ENCODE peak calls at places on chromosomes 16 and 17, in nine cellular contexts. B, E, U, A, F, J, W, T and D are unnamed samples.

GRCh38 chr17:8275421-8276290 is 12.8 kb upstream of the RANGRF start:
- DNase-seq in B (no peak), E (no peak), U (no peak), A (no peak), F (no peak), J (no peak), W (no peak), T (no peak), D (no peak)

GRCh38 chr16:79653337-79654000 is 52.9 kb upstream of the MAF start:
- DNase-seq in B (no peak), E (no peak), U (no peak), A (no peak), F (no peak), J (no peak), W (no peak), T (no peak), D (peak; percentile 58)

GRCh38 chr17:64679710-64680216 is 17.7 kb upstream of the SMURF2 start:
- DNase-seq in B (no peak), E (no peak), U (no peak), A (peak; percentile 98), F (peak; percentile 98), J (no peak), W (peak; percentile 94), T (no peak), D (peak; percentile 93)

GRCh38 chr17:40431231-40431602 is 12.0 kb upstream of the IGFBP4 start:
- DNase-seq in B (no peak), E (no peak), U (no peak), A (no peak), F (no peak), J (no peak), W (no peak), T (no peak), D (no peak)

GRCh38 chr17:78484300-78485159 is 92.7 kb downstream of the DNAH17 start:
- DNase-seq in B (peak; percentile 43), E (peak; percentile 54), U (peak; percentile 61), A (peak; percentile 19), F (peak; percentile 15), J (peak; percentile 38), W (no peak), T (no peak), D (peak; percentile 18)

GRCh38 chr16:35134471-35134870 is 1675.1 kb downstream of the TP53TG3F start:
- DNase-seq in B (no peak), E (no peak), U (no peak), A (no peak), F (no peak), J (no peak), W (no peak), T (no peak), D (no peak)

GRCh38 chr16:28326881-28327610 is 34.7 kb downstream of the SBK1 start:
- DNase-seq in B (peak; percentile 48), E (peak; percentile 54), U (peak; percentile 78), A (peak; percentile 47), F (peak; percentile 49), J (peak; percentile 44), W (peak; percentile 32), T (peak; percentile 21), D (peak; percentile 59)

GRCh38 chr17:39997543-39997942 is 16.9 kb downstream of the PSMD3 start:
- DNase-seq in B (no peak), E (no peak), U (no peak), A (no peak), F (no peak), J (no peak), W (no peak), T (no peak), D (no peak)

GRCh38 chr17:40901981-40902862 is 17.2 kb upstream of the KRT20 start:
- DNase-seq in B (no peak), E (no peak), U (no peak), A (peak; percentile 16), F (peak; percentile 62), J (no peak), W (peak; percentile 43), T (no peak), D (peak; percentile 32)

GRCh38 chr17:38341035-38341721 is 2.6 kb downstream of the GPR179 start:
- DNase-seq in B (no peak), E (no peak), U (no peak), A (no peak), F (no peak), J (no peak), W (peak; percentile 12), T (no peak), D (peak; percentile 38)